ENCODE peak calls at places on chromosomes 2 and 18, in four cellular contexts. J is GM12892, Y is SK-N-SH, G is K562. Q is an unnamed sample.
A peak's percentile ranks its signal among the peaks of the same experiment; 100 is the strongest.

GRCh38 chr18:79950440-79951341 is 762 bp downstream of the SLC66A2 start:
- DNase-seq in J (no peak), Y (peak; percentile 84), G (peak; percentile 54), Q (peak; percentile 45)

GRCh38 chr2:70685771-70686171 is 82.2 kb downstream of the ADD2 start:
- DNase-seq in Y (no peak), J (no peak), G (peak; percentile 36), Q (no peak)

GRCh38 chr18:55322176-55322735 is 265.7 kb downstream of the TCF4 start:
- DNase-seq in G (no peak), J (peak; percentile 16), Y (peak; percentile 77), Q (no peak)

GRCh38 chr2:60602828-60603532 is 49.5 kb upstream of the BCL11A start:
- DNase-seq in J (no peak), Y (no peak), G (no peak), Q (no peak)

GRCh38 chr2:58720033-58720769 is 479.1 kb upstream of the FANCL start:
- DNase-seq in Y (no peak), G (no peak), J (no peak), Q (no peak)

GRCh38 chr18:53385889-53386288 is 838.6 kb downstream of the MBD2 start:
- DNase-seq in J (no peak), G (no peak), Y (no peak), Q (no peak)

GRCh38 chr2:241888641-241889040 is 19.1 kb downstream of the RTP5 start:
- DNase-seq in G (no peak), J (no peak), Y (no peak), Q (no peak)

GRCh38 chr2:8437949-8438400 is 243.9 kb upstream of the ID2 start:
- DNase-seq in J (no peak), G (no peak), Y (no peak), Q (no peak)

GRCh38 chr2:151654891-151655290 is 79.4 kb downstream of the NEB start:
- DNase-seq in J (no peak), Y (no peak), G (no peak), Q (no peak)

GRCh38 chr2:130316596-130316995 is 26.1 kb upstream of the IMP4 start:
- DNase-seq in Y (no peak), G (no peak), J (no peak), Q (no peak)

GRCh38 chr2:163859951-163860350 is 124.1 kb upstream of the FIGN start:
- DNase-seq in J (no peak), G (no peak), Y (no peak), Q (no peak)

GRCh38 chr2:30776831-30777652 is 30.2 kb downstream of the CAPN13 start:
- DNase-seq in Y (no peak), G (no peak), J (no peak), Q (no peak)

GRCh38 chr2:40218679-40219078 is 233.2 kb downstream of the SLC8A1 start:
- DNase-seq in G (no peak), Y (no peak), J (no peak), Q (no peak)

GRCh38 chr2:241066893-241067341 is 35.2 kb downstream of the MTERF4 start:
- DNase-seq in Y (peak; percentile 32), J (no peak), G (peak; percentile 29), Q (no peak)

GRCh38 chr2:23618265-23618664 is 233.3 kb downstream of the KLHL29 start:
- DNase-seq in G (no peak), Y (no peak), J (no peak), Q (no peak)

GRCh38 chr2:182228073-182228473 is 198.8 kb downstream of the PDE1A start:
- DNase-seq in G (no peak), Y (no peak), J (no peak), Q (no peak)

GRCh38 chr18:36412778-36413177 is 115.3 kb downstream of the FHOD3 start:
- DNase-seq in J (no peak), Y (peak; percentile 41), G (no peak), Q (no peak)

GRCh38 chr2:130824492-130825061 is 12.1 kb upstream of the ARHGEF4 start:
- DNase-seq in Y (no peak), G (no peak), J (peak; percentile 63), Q (peak; percentile 74)

GRCh38 chr2:121944072-121944829 is 188.8 kb downstream of the TSN start:
- DNase-seq in J (no peak), G (no peak), Y (no peak), Q (no peak)

GRCh38 chr2:122635649-122636496 is 880.4 kb downstream of the TSN start:
- DNase-seq in Y (no peak), J (no peak), G (no peak), Q (no peak)

GRCh38 chr18:13202571-13202970 is 16.0 kb upstream of the LDLRAD4 start:
- DNase-seq in G (no peak), Y (no peak), J (no peak), Q (no peak)

GRCh38 chr2:28997237-28997846 is 16.2 kb downstream of the TOGARAM2 start:
- DNase-seq in Y (no peak), G (no peak), J (no peak), Q (no peak)

GRCh38 chr2:128321421-128321775 is 2.7 kb upstream of the HS6ST1 start:
- DNase-seq in G (no peak), Y (no peak), J (peak; percentile 10), Q (peak; percentile 19)

GRCh38 chr18:11689972-11690570 is 1.0 kb downstream of the GNAL start:
- DNase-seq in Y (no peak), G (no peak), J (no peak), Q (no peak)

GRCh38 chr2:200625317-200625716 is 39.5 kb downstream of the AOX1 start:
- DNase-seq in J (no peak), G (no peak), Y (no peak), Q (no peak)

GRCh38 chr18:25164211-25164836 is 187.6 kb downstream of the ZNF521 start:
- DNase-seq in Y (no peak), J (no peak), G (no peak), Q (no peak)

GRCh38 chr2:187718092-187718491 is 163.9 kb upstream of the TFPI start:
- DNase-seq in G (no peak), J (no peak), Y (no peak), Q (no peak)

GRCh38 chr2:74887445-74887951 is 53.6 kb downstream of the HK2 start:
- DNase-seq in Y (no peak), J (no peak), G (no peak), Q (no peak)

GRCh38 chr2:207810200-207810788 is 40.6 kb upstream of the FZD5 start:
- DNase-seq in J (no peak), G (no peak), Y (no peak), Q (no peak)

GRCh38 chr18:21163647-21164625 is 52.3 kb upstream of the ROCK1 start:
- DNase-seq in Y (no peak), J (no peak), G (no peak), Q (no peak)

DNA sequence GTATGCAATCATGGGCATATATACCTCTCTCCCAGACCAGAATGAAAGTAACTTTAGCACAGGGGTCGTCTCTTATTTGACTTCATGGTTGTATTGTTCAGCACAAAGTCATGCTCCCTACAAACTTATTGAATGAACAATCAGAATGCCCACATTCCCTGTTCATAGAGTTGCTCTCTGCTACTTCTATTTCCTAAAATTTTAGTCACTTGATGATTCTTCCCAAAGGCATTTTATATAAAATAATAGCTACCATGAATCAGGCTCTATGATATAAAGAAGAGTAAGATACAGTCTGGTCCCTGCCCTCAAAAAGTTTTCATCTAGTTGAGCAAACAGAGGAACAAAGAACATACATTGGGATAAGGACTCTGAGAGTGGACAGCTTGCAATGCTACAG is 162.2 kb downstream of the SLC39A10 start:
- DNase-seq in J (no peak), Y (no peak), G (no peak), Q (no peak)
- TF ChIP-seq TAF1 in J (no peak), Y (no peak), G (no peak), Q (no peak)

GRCh38 chr2:45836316-45836715 is 184.8 kb downstream of the PRKCE start:
- DNase-seq in Y (no peak), J (no peak), G (no peak), Q (no peak)
- TF ChIP-seq TAF1 in Y (no peak), J (no peak), G (no peak), Q (no peak)

GRCh38 chr18:7645756-7646155 is 78.6 kb downstream of the PTPRM start:
- DNase-seq in G (no peak), J (no peak), Y (no peak), Q (no peak)

GRCh38 chr18:7637269-7637668 is 70.2 kb downstream of the PTPRM start:
- DNase-seq in Y (no peak), G (no peak), J (no peak), Q (no peak)

GRCh38 chr18:7646174-7646886 is 79.2 kb downstream of the PTPRM start:
- DNase-seq in J (no peak), Y (no peak), G (no peak), Q (no peak)

GRCh38 chr18:7642491-7642890 is 75.4 kb downstream of the PTPRM start:
- DNase-seq in J (no peak), Y (no peak), G (no peak), Q (no peak)

GRCh38 chr18:7641813-7642212 is 74.7 kb downstream of the PTPRM start:
- DNase-seq in Y (no peak), G (no peak), J (no peak), Q (no peak)
- TF ChIP-seq TAF1 in Y (no peak), G (no peak), J (no peak), Q (no peak)

GRCh38 chr18:1811282-1811681 is 760.0 kb downstream of the METTL4 start:
- DNase-seq in Y (no peak), J (no peak), G (no peak), Q (no peak)

GRCh38 chr18:1806884-1807615 is 764.3 kb downstream of the METTL4 start:
- DNase-seq in J (no peak), G (no peak), Y (no peak), Q (no peak)

DNA sequence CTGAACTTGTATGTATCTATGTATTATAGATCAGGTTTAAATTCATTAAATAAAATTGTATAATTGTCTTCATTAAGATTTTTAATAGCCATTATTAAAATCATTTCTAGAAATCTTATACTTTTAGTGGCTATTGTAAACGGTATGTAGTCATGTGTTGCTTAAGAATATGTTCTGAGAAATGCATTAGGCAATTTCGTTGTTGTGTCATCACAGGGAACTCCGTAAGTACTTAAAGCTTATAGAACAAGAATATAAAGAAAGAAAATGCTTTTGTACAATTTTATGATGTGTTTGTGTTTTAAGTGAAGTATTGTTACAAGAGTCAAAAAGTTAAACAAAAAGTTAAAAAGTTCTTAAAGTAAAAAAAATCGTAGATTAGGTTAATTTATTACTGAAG is 765.8 kb downstream of the METTL4 start:
- DNase-seq in G (no peak), Y (no peak), J (no peak), Q (no peak)
- TF ChIP-seq TAF1 in G (no peak), Y (no peak), J (no peak), Q (no peak)

DNA sequence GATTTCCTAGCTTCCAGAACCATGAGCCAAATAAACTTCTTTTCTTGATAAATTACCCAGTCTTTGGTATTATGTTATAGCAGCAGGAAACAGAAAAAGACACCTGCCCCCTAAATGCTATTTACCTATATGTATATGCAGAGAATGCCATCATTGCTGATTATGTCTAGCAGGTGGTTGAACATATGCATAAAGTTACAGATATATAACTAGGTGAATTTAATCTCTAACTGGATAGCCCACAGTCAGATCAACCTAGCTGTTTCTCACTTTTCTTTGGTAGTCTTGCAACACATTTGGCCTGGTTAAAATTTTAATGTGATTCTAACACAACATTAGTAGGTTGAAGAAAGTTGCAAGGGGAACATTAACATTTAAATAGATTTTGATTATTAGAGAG is 7.1 kb upstream of the CERS6 start:
- DNase-seq in J (no peak), Y (no peak), G (no peak), Q (no peak)
- TF ChIP-seq TAF1 in J (no peak), Y (no peak), G (no peak), Q (no peak)

Q was measured in GM12891.